ENCODE peak calls at places on chromosomes 13 and 19, in nine cellular contexts. G, L, D, M, F, Q, V, W and X are unnamed samples.
A peak's percentile ranks its signal among the peaks of the same experiment; 100 is the strongest.

GRCh38 chr19:5136060-5136855 is 167.3 kb downstream of the KDM4B start:
- DNase-seq in V (no peak), Q (no peak), G (no peak), L (no peak), W (no peak), D (no peak), F (no peak), M (no peak), X (no peak)

GRCh38 chr19:40762754-40763153 is 11.8 kb downstream of the SNRPA start:
- DNase-seq in G (no peak), W (no peak), L (no peak), Q (no peak), D (no peak), M (no peak), V (no peak), F (no peak), X (no peak)

GRCh38 chr19:6412111-6412999 is 12.3 kb downstream of the KHSRP start:
- DNase-seq in F (peak; percentile 51), Q (peak; percentile 90), M (peak; percentile 38), W (peak; percentile 49), L (peak; percentile 19), V (no peak), G (no peak), D (no peak), X (no peak)

GRCh38 chr19:29942404-29943261 is 594 bp downstream of the URI1 start:
- DNase-seq in M (peak; percentile 66), L (peak; percentile 60), V (peak; percentile 39), F (peak; percentile 67), G (peak; percentile 64), Q (peak; percentile 59), D (peak; percentile 72), W (peak; percentile 43), X (peak; percentile 64)

GRCh38 chr19:19416280-19416679 is 10.8 kb downstream of the GATAD2A start:
- DNase-seq in M (no peak), D (no peak), G (no peak), V (no peak), L (no peak), W (no peak), Q (no peak), F (no peak), X (no peak)

GRCh38 chr19:1460033-1460995 is 10.4 kb downstream of the APC2 start:
- DNase-seq in G (no peak), D (no peak), W (no peak), F (no peak), M (no peak), Q (no peak), V (no peak), L (no peak), X (no peak)

GRCh38 chr13:111398196-111398595 is 77.8 kb downstream of the TEX29 start:
- DNase-seq in Q (no peak), V (no peak), M (no peak), G (no peak), W (no peak), D (no peak), F (no peak), L (no peak), X (no peak)

GRCh38 chr13:110471833-110472162 is 89.7 kb downstream of the RAB20 start:
- DNase-seq in G (peak; percentile 20), L (no peak), D (peak; percentile 35), F (no peak), M (no peak), W (no peak), Q (no peak), V (no peak), X (peak; percentile 48)

GRCh38 chr13:113589251-113589960 is 4.9 kb downstream of the TFDP1 start:
- DNase-seq in G (no peak), W (no peak), V (no peak), F (no peak), M (no peak), Q (no peak), L (no peak), D (peak; percentile 59), X (no peak)

GRCh38 chr13:66152596-66152995 is 1077.5 kb downstream of the PCDH9 start:
- DNase-seq in D (no peak), Q (no peak), W (no peak), V (no peak), M (no peak), L (no peak), F (no peak), G (no peak), X (no peak)

GRCh38 chr19:43610493-43610892 is 1.4 kb upstream of the SRRM5 start:
- DNase-seq in G (no peak), Q (peak; percentile 35), F (no peak), W (no peak), V (no peak), D (no peak), M (no peak), L (no peak), X (no peak)

GRCh38 chr19:15299568-15300409 is 32.5 kb downstream of the BRD4 start:
- DNase-seq in G (no peak), W (no peak), L (no peak), V (no peak), Q (no peak), F (no peak), D (no peak), M (no peak), X (no peak)

GRCh38 chr19:31470229-31470939 is 121.1 kb upstream of the TSHZ3 start:
- DNase-seq in D (no peak), Q (no peak), W (no peak), V (no peak), F (no peak), M (no peak), G (no peak), L (no peak), X (no peak)

GRCh38 chr13:43484432-43485225 is 302.1 kb downstream of the ENOX1 start:
- DNase-seq in W (no peak), D (no peak), L (no peak), F (no peak), V (no peak), Q (no peak), G (no peak), M (no peak), X (no peak)

GRCh38 chr19:3403489-3404323 is 37.3 kb downstream of the NFIC start:
- DNase-seq in M (no peak), V (no peak), Q (no peak), L (no peak), G (peak; percentile 81), W (peak; percentile 68), D (peak; percentile 90), F (no peak), X (peak; percentile 89)

GRCh38 chr13:102799544-102800144 is 725 bp downstream of the BIVM start:
- DNase-seq in F (peak; percentile 58), L (no peak), D (peak; percentile 53), W (peak; percentile 48), M (no peak), Q (peak; percentile 30), V (no peak), G (peak; percentile 62), X (peak; percentile 58)

GRCh38 chr19:46678110-46678732 is 17.2 kb upstream of the DACT3 start:
- DNase-seq in L (peak; percentile 18), M (peak; percentile 33), W (no peak), Q (peak; percentile 91), V (peak; percentile 27), D (no peak), G (no peak), F (peak; percentile 40), X (no peak)

GRCh38 chr13:72911988-72912387 is 130.1 kb downstream of the PIBF1 start:
- DNase-seq in G (no peak), V (no peak), L (no peak), Q (no peak), F (no peak), D (no peak), W (no peak), M (no peak), X (no peak)